ENCODE peak calls at places on chromosomes 7 and 10, in seven cellular contexts. N, R, K, Q, M, C and B are unnamed samples.
A peak's percentile ranks its signal among the peaks of the same experiment; 100 is the strongest.

GRCh38 chr7:139731802-139732470 is 45.9 kb downstream of the HIPK2 start:
- DNase-seq in N (peak; percentile 55), R (peak; percentile 84), K (no peak), Q (peak; percentile 94), M (no peak), C (no peak), B (peak; percentile 96)

GRCh38 chr7:29796181-29796580 is 10.1 kb upstream of the WIPF3 start:
- DNase-seq in N (no peak), R (no peak), K (no peak), Q (no peak), M (no peak), C (no peak), B (no peak)

GRCh38 chr7:142960955-142961512 is 1.1 kb downstream of the KEL start:
- DNase-seq in N (no peak), R (no peak), K (no peak), Q (no peak), M (no peak), C (no peak), B (no peak)

GRCh38 chr10:94012834-94013830 is 19.4 kb downstream of the PLCE1 start:
- DNase-seq in N (no peak), R (no peak), K (no peak), Q (no peak), M (no peak), C (no peak), B (no peak)

GRCh38 chr7:73717991-73718405 is 1.5 kb downstream of the STX1A start:
- DNase-seq in N (no peak), R (no peak), K (no peak), Q (peak; percentile 81), M (no peak), C (peak; percentile 73), B (no peak)

GRCh38 chr7:10239643-10240345 is 733.9 kb upstream of the PHF14 start:
- DNase-seq in N (peak; percentile 28), R (no peak), K (peak; percentile 62), Q (no peak), M (no peak), C (no peak), B (peak; percentile 55)

GRCh38 chr10:61786728-61787127 is 114.8 kb upstream of the ARID5B start:
- DNase-seq in N (no peak), R (no peak), K (no peak), Q (peak; percentile 45), M (no peak), C (no peak), B (no peak)

GRCh38 chr7:41333506-41333905 is 369.4 kb downstream of the INHBA start:
- DNase-seq in N (no peak), R (no peak), K (no peak), Q (peak; percentile 87), M (no peak), C (no peak), B (peak; percentile 82)

GRCh38 chr7:111760043-111760442 is 197.8 kb upstream of the IMMP2L start:
- DNase-seq in N (no peak), R (no peak), K (no peak), Q (no peak), M (no peak), C (no peak), B (no peak)

GRCh38 chr10:86659161-86659691 is 4.9 kb downstream of the OPN4 start:
- DNase-seq in N (no peak), R (no peak), K (no peak), Q (no peak), M (no peak), C (no peak), B (no peak)

GRCh38 chr7:94466516-94466915 is 43.1 kb upstream of the CASD1 start:
- DNase-seq in N (no peak), R (no peak), K (no peak), Q (no peak), M (no peak), C (no peak), B (no peak)

GRCh38 chr10:29099415-29099814 is 189.5 kb upstream of the LYZL1 start:
- DNase-seq in N (no peak), R (no peak), K (no peak), Q (no peak), M (no peak), C (no peak), B (no peak)

GRCh38 chr7:43110790-43111362 is 1.6 kb upstream of the HECW1 start:
- DNase-seq in N (no peak), R (no peak), K (no peak), Q (no peak), M (no peak), C (no peak), B (no peak)

GRCh38 chr7:77460057-77460486 is 43.9 kb upstream of the GSAP start:
- DNase-seq in N (no peak), R (peak; percentile 43), K (peak; percentile 39), Q (no peak), M (no peak), C (no peak), B (no peak)

GRCh38 chr7:44762300-44762699 is 13.7 kb downstream of the ZMIZ2 start:
- DNase-seq in N (no peak), R (no peak), K (no peak), Q (no peak), M (no peak), C (no peak), B (no peak)

GRCh38 chr10:62992145-62992721 is 140.9 kb upstream of the NRBF2 start:
- DNase-seq in N (no peak), R (no peak), K (no peak), Q (no peak), M (no peak), C (no peak), B (no peak)

GRCh38 chr10:132392811-132393694 is 3.9 kb upstream of the PWWP2B start:
- DNase-seq in N (no peak), R (no peak), K (no peak), Q (no peak), M (no peak), C (no peak), B (no peak)

GRCh38 chr10:18436902-18437301 is 214.5 kb downstream of the NSUN6 start:
- DNase-seq in N (no peak), R (no peak), K (no peak), Q (no peak), M (no peak), C (no peak), B (no peak)

GRCh38 chr7:30835396-30835915 is 64.2 kb downstream of the MINDY4 start:
- DNase-seq in N (no peak), R (no peak), K (no peak), Q (no peak), M (no peak), C (no peak), B (no peak)

GRCh38 chr10:22655312-22655973 is 58.9 kb downstream of the PIP4K2A start:
- DNase-seq in N (no peak), R (peak; percentile 70), K (no peak), Q (peak; percentile 53), M (no peak), C (no peak), B (no peak)

GRCh38 chr10:88707429-88708110 is 1.5 kb downstream of the LIPK start:
- DNase-seq in N (no peak), R (peak; percentile 51), K (no peak), Q (peak; percentile 43), M (no peak), C (no peak), B (peak; percentile 15)

GRCh38 chr10:95350212-95350829 is 59.5 kb upstream of the PDLIM1 start:
- DNase-seq in N (no peak), R (no peak), K (no peak), Q (no peak), M (no peak), C (no peak), B (no peak)

GRCh38 chr7:141551773-141552162 is 558 bp downstream of the AGK start:
- DNase-seq in N (no peak), R (no peak), K (no peak), Q (no peak), M (no peak), C (no peak), B (no peak)

GRCh38 chr7:155001756-155002410 is 1.0 kb downstream of the PAXIP1 start:
- DNase-seq in N (no peak), R (peak; percentile 16), K (no peak), Q (no peak), M (no peak), C (no peak), B (no peak)

GRCh38 chr10:113356794-113357687 is 195.8 kb upstream of the HABP2 start:
- DNase-seq in N (no peak), R (no peak), K (no peak), Q (no peak), M (no peak), C (no peak), B (no peak)

GRCh38 chr7:34247468-34247867 is 342.1 kb downstream of the BMPER start:
- DNase-seq in N (no peak), R (no peak), K (no peak), Q (peak; percentile 35), M (no peak), C (no peak), B (no peak)